ENCODE peak calls at places on chromosomes 16 and 17, in seven cellular contexts. M is H9, R is IMR-90, W is neuronal stem cell, P is H1, Y is trophoblast cell, F is mesenchymal stem cell. B is an unnamed sample.
A peak's percentile ranks its signal among the peaks of the same experiment; 100 is the strongest.

GRCh38 chr16:85162478-85163277 is 50.4 kb upstream of the CIBAR2 start:
- DNase-seq in F (peak; percentile 92), Y (no peak), W (no peak), R (peak; percentile 91), P (no peak), M (no peak), B (no peak)

GRCh38 chr17:61158372-61158771 is 241.3 kb upstream of the TBX2 start:
- DNase-seq in Y (no peak), P (no peak), M (no peak), R (no peak), W (no peak), F (no peak), B (no peak)

GRCh38 chr17:73589096-73589980 is 54.9 kb downstream of the SDK2 start:
- DNase-seq in W (no peak), Y (no peak), R (no peak), P (no peak), M (no peak), F (no peak), B (peak; percentile 90)

GRCh38 chr17:45316271-45317112 is at the start of gene MAP3K14:
- DNase-seq in F (peak; percentile 83), W (no peak), R (peak; percentile 64), Y (peak; percentile 40), M (peak; percentile 65), P (peak; percentile 80), B (peak; percentile 79)

GRCh38 chr16:1158456-1159324 is 5.8 kb downstream of the CACNA1H start:
- DNase-seq in Y (no peak), R (peak; percentile 47), F (no peak), M (no peak), W (no peak), P (no peak), B (no peak)

GRCh38 chr16:72182976-72183375 is 11.0 kb upstream of the PMFBP1 start:
- DNase-seq in R (no peak), P (no peak), F (no peak), M (no peak), W (no peak), Y (no peak), B (no peak)

GRCh38 chr17:77995146-77995852 is 36.8 kb downstream of the TNRC6C start:
- DNase-seq in M (no peak), P (no peak), W (no peak), F (no peak), R (no peak), Y (no peak), B (peak; percentile 10)

GRCh38 chr17:39750131-39751015 is 12.6 kb downstream of the GRB7 start:
- DNase-seq in P (no peak), R (no peak), F (no peak), Y (no peak), W (no peak), M (peak; percentile 49), B (no peak)

GRCh38 chr17:67435122-67435521 is 58.0 kb downstream of the PITPNC1 start:
- DNase-seq in Y (peak; percentile 98), P (no peak), W (no peak), M (no peak), R (no peak), F (peak; percentile 33), B (no peak)

GRCh38 chr16:53089434-53090270 is 34.9 kb downstream of the CHD9 start:
- DNase-seq in M (no peak), R (no peak), P (no peak), F (no peak), W (peak; percentile 29), Y (no peak), B (peak; percentile 71)

GRCh38 chr16:78874241-78874983 is 726.1 kb downstream of the MAF start:
- DNase-seq in F (no peak), M (no peak), Y (no peak), P (no peak), R (no peak), W (no peak), B (no peak)

GRCh38 chr16:72840591-72841381 is 207.1 kb downstream of the ZFHX3 start:
- DNase-seq in W (no peak), F (no peak), M (no peak), R (peak; percentile 40), Y (no peak), P (no peak), B (no peak)

GRCh38 chr16:73040136-73040535 is 7.8 kb downstream of the ZFHX3 start:
- DNase-seq in M (peak; percentile 92), P (no peak), F (no peak), Y (no peak), W (no peak), R (no peak), B (peak; percentile 49)

GRCh38 chr16:75105306-75106061 is 11.1 kb downstream of the LDHD start:
- DNase-seq in Y (no peak), R (peak; percentile 37), P (no peak), F (peak; percentile 69), M (peak; percentile 24), W (no peak), B (no peak)

GRCh38 chr16:49708491-49708890 is 147.4 kb downstream of the ZNF423 start:
- DNase-seq in P (no peak), Y (no peak), W (no peak), M (no peak), R (no peak), F (no peak), B (no peak)

GRCh38 chr16:82621796-82622195 is 5.0 kb upstream of the CDH13 start:
- DNase-seq in Y (no peak), P (no peak), W (no peak), R (no peak), M (no peak), F (no peak), B (no peak)

GRCh38 chr17:34584805-34585416 is 5.5 kb downstream of the TMEM132E start:
- DNase-seq in R (peak; percentile 2), Y (no peak), M (no peak), F (no peak), P (no peak), W (no peak), B (peak; percentile 66)

GRCh38 chr17:66190738-66191606 is 961 bp downstream of the CEP112 start:
- DNase-seq in M (no peak), Y (no peak), P (no peak), W (no peak), R (peak; percentile 79), F (peak; percentile 49), B (no peak)

GRCh38 chr16:3161235-3162018 is 26.6 kb upstream of the OR1F1 start:
- DNase-seq in Y (peak; percentile 64), P (no peak), F (no peak), W (no peak), R (no peak), M (no peak), B (no peak)

GRCh38 chr16:1932050-1933028 is 10.7 kb downstream of the MSRB1 start:
- DNase-seq in R (no peak), Y (no peak), W (no peak), F (no peak), M (peak; percentile 81), P (no peak), B (peak; percentile 80)

DNA sequence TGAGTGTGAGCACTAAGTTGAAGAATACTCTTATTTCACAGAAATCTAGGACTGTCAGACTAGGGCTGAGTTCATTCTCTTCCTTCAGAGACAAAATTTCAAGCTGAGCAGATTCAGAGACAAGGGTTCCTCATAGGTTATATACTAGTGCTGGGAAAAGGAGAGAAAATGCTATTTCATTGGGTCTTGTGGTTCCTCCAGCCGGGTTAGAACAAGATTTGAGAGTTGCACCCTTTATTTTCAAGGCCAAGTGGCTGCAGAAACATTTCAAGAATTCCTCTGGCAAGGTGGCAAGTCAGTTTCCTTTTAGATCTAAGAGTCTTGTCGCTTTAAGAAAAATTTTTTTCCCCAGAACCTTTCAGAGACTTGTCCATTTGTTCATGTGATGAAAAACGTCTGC is 6.8 kb downstream of the THUMPD1 start:
- DNase-seq in P (no peak), F (no peak), R (no peak), M (no peak), W (no peak), Y (no peak), B (no peak)
- H3K4ac ChIP-seq in P (no peak overlapping the region), F (no peak overlapping the region), R (no peak overlapping the region), M (no peak overlapping the region), W (no peak overlapping the region), Y (no peak overlapping the region), B (no peak overlapping the region)

DNA sequence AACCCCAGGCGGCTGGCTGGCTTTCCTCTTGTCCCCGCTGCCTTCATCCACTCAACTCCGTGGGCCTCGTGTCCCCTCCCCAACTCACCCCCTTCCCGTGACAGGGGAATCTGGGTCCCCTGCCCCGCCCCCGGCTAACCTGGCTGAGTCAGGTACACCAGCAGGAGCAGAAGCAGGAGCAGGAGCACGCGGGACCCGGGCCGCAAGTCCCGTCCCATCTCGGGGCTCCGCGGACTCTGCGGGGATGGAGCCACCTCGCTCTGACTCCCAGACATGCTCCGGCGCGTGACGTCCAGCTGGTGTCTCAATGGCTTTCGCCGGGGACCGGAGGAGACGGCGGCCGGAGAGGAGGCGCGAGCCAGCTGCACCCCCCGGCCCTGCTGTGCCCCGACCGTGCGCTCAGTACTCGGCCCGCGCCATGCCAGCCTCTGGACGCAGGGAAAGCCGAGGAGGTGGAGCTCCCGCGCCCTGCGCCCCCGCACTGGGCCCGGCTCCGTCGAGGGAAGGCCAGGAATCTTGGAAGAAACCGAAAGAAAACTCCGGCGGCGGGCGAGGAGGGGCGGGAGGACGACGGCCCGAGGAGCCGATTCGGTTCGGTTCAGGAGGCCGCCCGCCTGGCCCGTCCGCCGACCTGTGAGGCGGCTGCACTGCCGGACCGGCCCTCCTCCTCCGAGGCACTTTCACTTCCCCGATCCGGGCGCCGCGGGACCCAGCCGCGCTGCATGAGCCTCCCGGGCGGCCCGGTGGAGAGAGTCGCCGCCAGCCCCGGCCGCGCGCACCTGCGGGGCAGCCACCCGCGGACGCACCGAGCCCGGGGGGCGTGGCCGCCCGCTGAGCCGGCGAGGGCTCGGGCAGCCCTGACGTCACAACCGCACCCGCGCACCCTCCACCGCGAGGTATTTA is at the start of the genes CXCL16 and ZMYND15:
- DNase-seq in Y (no peak), W (no peak), F (peak; percentile 70), M (peak; percentile 59), R (no peak), P (peak; percentile 78), B (no peak)
- H3K9ac ChIP-seq in Y (peak within 1 kb of the TSS; percentile 27), W (peak within 1 kb of the TSS; percentile 86), F (peak within 1 kb of the TSS; percentile 75), M (no peak within 1 kb of the TSS), R (peak within 1 kb of the TSS; percentile 51), P (peak within 1 kb of the TSS; percentile 69), B (peak within 1 kb of the TSS; percentile 54)

GRCh38 chr17:3770471-3770870 is 30.5 kb downstream of the ITGAE start:
- DNase-seq in F (no peak), W (no peak), P (no peak), M (no peak), Y (no peak), R (no peak), B (no peak)

GRCh38 chr17:3771140-3771539 is 29.8 kb downstream of the ITGAE start:
- DNase-seq in P (no peak), Y (no peak), F (no peak), R (no peak), W (no peak), M (no peak), B (no peak)

GRCh38 chr17:3772764-3773163 is 28.2 kb downstream of the ITGAE start:
- DNase-seq in F (no peak), P (no peak), R (no peak), Y (no peak), M (peak; percentile 86), W (no peak), B (peak; percentile 72)

GRCh38 chr17:3773966-3774365 is 27.0 kb downstream of the ITGAE start:
- DNase-seq in Y (no peak), P (no peak), F (no peak), R (no peak), M (no peak), W (no peak), B (no peak)

GRCh38 chr17:3773511-3773910 is 27.5 kb downstream of the ITGAE start:
- DNase-seq in P (no peak), W (no peak), F (peak; percentile 49), Y (no peak), M (no peak), R (peak; percentile 74), B (peak; percentile 41)
- H3K4ac ChIP-seq in P (no peak overlapping the region), W (no peak overlapping the region), F (no peak overlapping the region), Y (no peak overlapping the region), M (no peak overlapping the region), R (no peak overlapping the region), B (no peak overlapping the region)

GRCh38 chr17:7982171-7982570 is 20.2 kb upstream of the GUCY2D start:
- DNase-seq in Y (no peak), R (peak; percentile 78), W (no peak), F (no peak), M (peak; percentile 12), P (no peak), B (no peak)
- H3K9ac ChIP-seq in Y (no peak overlapping the region), R (no peak overlapping the region), W (no peak overlapping the region), F (peak overlapping the region; percentile 76), M (no peak overlapping the region), P (no peak overlapping the region), B (no peak overlapping the region)

B was measured in mesendoderm.